ENCODE peak calls at places on chromosomes 7 and 10, in ten cellular contexts. Q is PC-3, X is ovary, W is nephron progenitor cell, V is mammary epithelial cell, K is AG09309, Z is transverse colon, A is dorsolateral prefrontal cortex, O is RWPE1, T is brain microvascular endothelial cell. H is an unnamed sample.

GRCh38 chr10:114352653-114353298 is 51.5 kb downstream of the AFAP1L2 start:
- DNase-seq in V (peak), O (no peak), W (no peak), Q (no peak), K (no peak), A (no peak), Z (no peak), X (no peak), T (no peak), H (no peak)

GRCh38 chr10:44911081-44911540 is at the start of gene TMEM72:
- DNase-seq in O (no peak), X (no peak), W (peak), T (no peak), K (no peak), Q (no peak), Z (peak), V (no peak), A (no peak), H (no peak)

GRCh38 chr7:143394777-143395176 is 13.6 kb downstream of the ZYX start:
- DNase-seq in A (no peak), K (no peak), Z (no peak), Q (no peak), T (no peak), V (no peak), O (no peak), W (no peak), X (no peak), H (no peak)

GRCh38 chr7:139776486-139777303 is 1.1 kb downstream of the HIPK2 start:
- DNase-seq in A (no peak), V (no peak), K (no peak), Z (peak), X (peak), T (peak), Q (peak), W (no peak), O (peak), H (peak)

GRCh38 chr7:69414555-69414954 is 183.7 kb upstream of the AUTS2 start:
- DNase-seq in K (no peak), Q (no peak), T (no peak), V (no peak), X (no peak), A (no peak), Z (no peak), O (no peak), W (no peak), H (no peak)

GRCh38 chr10:32205666-32206065 is 141.3 kb downstream of the EPC1 start:
- DNase-seq in O (peak), Z (no peak), T (peak), K (no peak), A (no peak), Q (no peak), W (no peak), X (no peak), V (no peak), H (peak)

GRCh38 chr7:88305044-88305443 is 1.6 kb downstream of the STEAP4 start:
- DNase-seq in V (no peak), O (no peak), Q (peak), X (no peak), Z (no peak), K (no peak), T (no peak), A (no peak), W (no peak), H (no peak)

GRCh38 chr10:92813979-92814378 is 34.3 kb upstream of the EXOC6 start:
- DNase-seq in O (no peak), V (peak), Z (no peak), K (no peak), Q (no peak), A (no peak), X (no peak), W (no peak), T (no peak), H (no peak)

GRCh38 chr10:28094121-28094520 is 95.2 kb upstream of the ODAD2 start:
- DNase-seq in W (no peak), V (no peak), Z (no peak), K (no peak), X (no peak), A (no peak), T (no peak), O (no peak), Q (no peak), H (no peak)

GRCh38 chr10:24603333-24603732 is 120.4 kb downstream of the ARHGAP21 start:
- DNase-seq in Q (peak), X (no peak), O (peak), T (peak), V (peak), W (no peak), A (no peak), K (no peak), Z (no peak), H (peak)

GRCh38 chr10:57898231-57898630 is 369.5 kb downstream of the IPMK start:
- DNase-seq in T (no peak), W (no peak), Z (peak), V (peak), X (no peak), K (no peak), Q (peak), O (no peak), A (no peak), H (no peak)

GRCh38 chr10:105837951-105838350 is 1196.9 kb downstream of the SORCS3 start:
- DNase-seq in V (peak), K (no peak), Z (no peak), O (peak), T (no peak), W (no peak), X (no peak), A (no peak), Q (peak), H (peak)

GRCh38 chr7:8991159-8991558 is 557.8 kb downstream of the NXPH1 start:
- DNase-seq in Q (no peak), Z (no peak), W (no peak), T (no peak), V (no peak), O (no peak), X (no peak), A (no peak), K (no peak), H (no peak)

DNA sequence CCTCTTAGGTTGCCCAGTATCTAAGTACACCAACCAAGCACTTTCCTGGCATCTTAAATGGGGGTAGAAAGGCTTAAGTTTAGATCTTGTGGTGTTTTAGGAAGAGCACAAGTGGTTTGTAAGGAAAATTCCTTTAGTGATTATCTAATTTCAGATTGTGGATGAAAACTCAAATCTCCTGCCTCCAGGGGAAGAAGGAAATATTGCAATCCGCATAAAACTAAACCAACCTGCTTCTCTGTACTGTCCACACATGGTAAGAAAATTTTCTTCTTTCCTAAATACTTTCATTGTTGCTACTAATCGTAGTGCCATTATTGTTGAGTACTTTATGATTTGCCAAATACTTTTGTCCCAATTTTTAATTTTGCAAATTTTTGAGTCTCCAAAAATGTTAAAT is 31.1 kb downstream of the ACSM6 start:
- DNase-seq in X (no peak), Z (no peak), V (no peak), T (no peak), Q (peak), A (no peak), K (no peak), O (no peak), W (no peak), H (no peak)
- TF ChIP-seq CTCF in X (no peak), Z (no peak), V (no peak), T (no peak), Q (no peak), A (no peak), K (no peak), O (no peak), W (no peak), H (no peak)

GRCh38 chr10:34732926-34733325 is 82.2 kb downstream of the PARD3 start:
- DNase-seq in K (no peak), Z (no peak), O (peak), V (peak), W (no peak), X (no peak), A (no peak), T (no peak), Q (peak), H (peak)
- TF ChIP-seq CTCF in K (peak), Z (no peak), O (no peak), V (no peak), W (peak), X (no peak), A (no peak), T (peak), Q (peak), H (peak)

GRCh38 chr10:46283217-46283944 is 3.4 kb upstream of the ANTXRL start:
- DNase-seq in T (no peak), W (no peak), K (no peak), Q (no peak), O (no peak), X (no peak), A (no peak), V (no peak), Z (peak), H (no peak)
- TF ChIP-seq CTCF in T (no peak), W (no peak), K (no peak), Q (no peak), O (no peak), X (no peak), A (no peak), V (no peak), Z (peak), H (no peak)

GRCh38 chr10:69364232-69364631 is 52.5 kb downstream of the TACR2 start:
- DNase-seq in W (no peak), Q (no peak), T (no peak), O (no peak), X (no peak), A (no peak), Z (no peak), K (no peak), V (no peak), H (no peak)
- TF ChIP-seq CTCF in W (no peak), Q (peak), T (peak), O (no peak), X (no peak), A (no peak), Z (no peak), K (no peak), V (no peak), H (no peak)

DNA sequence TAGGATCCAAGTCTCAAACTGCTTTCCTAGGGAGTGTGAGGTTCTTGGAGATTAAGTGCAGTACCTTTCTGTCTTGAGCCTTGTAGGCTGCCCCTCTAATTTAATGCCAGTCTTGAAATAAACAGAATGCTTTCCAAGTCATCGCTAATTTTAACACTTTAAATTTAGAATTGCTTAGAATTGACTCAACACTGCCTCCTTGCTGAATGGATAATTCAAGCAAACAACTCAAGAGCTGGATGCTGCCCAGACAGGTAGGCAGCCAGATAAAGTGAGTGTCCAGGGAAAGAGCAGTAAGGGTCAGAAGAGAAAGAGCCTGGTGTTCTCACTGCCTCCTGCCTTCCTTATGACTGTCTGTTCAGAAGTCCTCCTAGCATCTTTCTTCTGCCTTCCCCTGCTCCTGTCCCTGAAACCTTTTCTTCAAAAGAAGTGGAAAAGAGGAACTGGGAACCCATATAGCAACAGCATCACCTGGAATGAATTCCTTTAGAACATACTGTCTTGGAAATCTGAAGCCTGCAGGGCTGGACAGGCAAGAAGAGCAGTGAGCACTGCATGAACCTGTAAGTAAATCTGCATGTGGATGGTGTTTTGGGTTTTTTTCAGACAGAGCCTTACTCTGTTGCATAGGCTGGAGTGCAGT is 3.1 kb upstream of the GOT1 start:
- DNase-seq in V (no peak), X (no peak), A (no peak), O (no peak), Q (peak), W (no peak), Z (no peak), T (no peak), K (no peak), H (peak)
- TF ChIP-seq CTCF in V (peak), X (no peak), A (no peak), O (no peak), Q (peak), W (no peak), Z (no peak), T (peak), K (peak), H (no peak)

GRCh38 chr7:35624299-35625186 is 70.4 kb downstream of the HERPUD2 start:
- DNase-seq in O (peak), K (no peak), X (no peak), V (peak), Z (no peak), Q (peak), W (peak), A (no peak), T (peak), H (peak)
- TF ChIP-seq CTCF in O (peak), K (peak), X (peak), V (peak), Z (peak), Q (peak), W (peak), A (peak), T (peak), H (peak)

H was measured in MCF 10A.